ENCODE peak calls at places on chromosomes 16 and 17, in four cellular contexts. Q is astrocyte, T is vagina, D is dorsolateral prefrontal cortex. V is an unnamed sample.

GRCh38 chr16:11233727-11234376 is 22.2 kb downstream of the SOCS1 start:
- DNase-seq in Q (no peak), T (no peak), D (no peak), V (no peak)

GRCh38 chr16:46573008-46573833 is 48.0 kb downstream of the SHCBP1 start:
- DNase-seq in Q (peak; percentile 37), T (no peak), D (no peak), V (no peak)

GRCh38 chr17:45020354-45021138 is 30.9 kb downstream of the DCAKD start:
- DNase-seq in Q (no peak), T (no peak), D (peak; percentile 45), V (no peak)

GRCh38 chr17:13351046-13351445 is 250.7 kb downstream of the HS3ST3A1 start:
- DNase-seq in Q (peak; percentile 94), T (no peak), D (no peak), V (no peak)

GRCh38 chr17:65529040-65529633 is 32.3 kb downstream of the AXIN2 start:
- DNase-seq in Q (no peak), T (no peak), D (no peak), V (no peak)

GRCh38 chr17:60390881-60391418 is 983 bp downstream of the USP32 start:
- DNase-seq in Q (peak; percentile 47), T (no peak), D (peak; percentile 23), V (no peak)

GRCh38 chr16:57151369-57151768 is 34.5 kb downstream of the PSME3IP1 start:
- DNase-seq in Q (no peak), T (no peak), D (no peak), V (no peak)

GRCh38 chr17:67239597-67239996 is 5.4 kb downstream of the HELZ start:
- DNase-seq in Q (peak; percentile 72), T (no peak), D (no peak), V (no peak)

GRCh38 chr16:27776556-27776955 is 226.6 kb downstream of the KATNIP start:
- DNase-seq in Q (no peak), T (no peak), D (peak; percentile 49), V (no peak)

GRCh38 chr17:51456942-51457341 is 196.6 kb downstream of the UTP18 start:
- DNase-seq in Q (no peak), T (no peak), D (no peak), V (no peak)

GRCh38 chr17:81337449-81337848 is 42.3 kb upstream of the SLC38A10 start:
- DNase-seq in Q (no peak), T (no peak), D (no peak), V (no peak)

GRCh38 chr17:73203788-73204479 is 11.1 kb downstream of the COG1 start:
- DNase-seq in Q (no peak), T (no peak), D (no peak), V (no peak)

GRCh38 chr17:33039874-33040273 is 48.2 kb downstream of the SPACA3 start:
- DNase-seq in Q (peak; percentile 78), T (no peak), D (no peak), V (no peak)

GRCh38 chr16:48448799-48449481 is 63.7 kb upstream of the SIAH1 start:
- DNase-seq in Q (no peak), T (no peak), D (no peak), V (no peak)

GRCh38 chr16:87056083-87056482 is 261.1 kb downstream of the C16orf95 start:
- DNase-seq in Q (peak; percentile 31), T (no peak), D (no peak), V (no peak)

GRCh38 chr16:67897231-67897630 is 4.2 kb downstream of the PSKH1 start:
- DNase-seq in Q (peak; percentile 51), T (no peak), D (no peak), V (no peak)

GRCh38 chr16:76854234-76854633 is 336.8 kb upstream of the MON1B start:
- DNase-seq in Q (no peak), T (no peak), D (no peak), V (no peak)

GRCh38 chr17:45402916-45403315 is 29.8 kb downstream of the ARHGAP27 start:
- DNase-seq in Q (no peak), T (no peak), D (no peak), V (no peak)

GRCh38 chr16:54986404-54986803 is 55.7 kb downstream of the IRX5 start:
- DNase-seq in Q (no peak), T (no peak), D (no peak), V (no peak)

GRCh38 chr17:45936610-45937009 is 42.3 kb downstream of the MAPT start:
- DNase-seq in Q (no peak), T (no peak), D (no peak), V (no peak)

GRCh38 chr17:72173475-72174116 is 52.8 kb downstream of the SOX9 start:
- DNase-seq in Q (no peak), T (no peak), D (no peak), V (no peak)

GRCh38 chr16:71965223-71965622 is 35.0 kb downstream of the PKD1L3 start:
- DNase-seq in Q (no peak), T (no peak), D (no peak), V (no peak)

GRCh38 chr17:10614536-10615155 is 42.5 kb downstream of the MYH3 start:
- DNase-seq in Q (peak; percentile 2), T (no peak), D (peak; percentile 21), V (no peak)

GRCh38 chr17:64259922-64260321 is 3.1 kb downstream of the TEX2 start:
- DNase-seq in Q (peak; percentile 66), T (no peak), D (no peak), V (no peak)

GRCh38 chr16:58032710-58033293 is 7.2 kb downstream of the MMP15 start:
- DNase-seq in Q (no peak), T (no peak), D (peak; percentile 37), V (no peak)

GRCh38 chr17:63545302-63545928 is 4.9 kb upstream of the DCAF7 start:
- DNase-seq in Q (no peak), T (no peak), D (no peak), V (no peak)

GRCh38 chr17:62860962-62861873 is 53.1 kb upstream of the MARCHF10 start:
- DNase-seq in Q (peak; percentile 56), T (peak; percentile 70), D (no peak), V (no peak)

GRCh38 chr17:19386276-19386863 is 620 bp downstream of the MFAP4 start:
- DNase-seq in Q (peak; percentile 72), T (no peak), D (no peak), V (no peak)

GRCh38 chr17:80596760-80597608 is 52.3 kb downstream of the RPTOR start:
- DNase-seq in Q (peak; percentile 35), T (no peak), D (no peak), V (no peak)

GRCh38 chr17:46842835-46843234 is 8.5 kb upstream of the WNT9B start:
- DNase-seq in Q (no peak), T (no peak), D (no peak), V (no peak)

GRCh38 chr17:56034120-56034757 is 119.0 kb upstream of the ANKFN1 start:
- DNase-seq in Q (no peak), T (no peak), D (no peak), V (no peak)

GRCh38 chr17:58339775-58340622 is 11.4 kb upstream of the TSPOAP1 start:
- DNase-seq in Q (no peak), T (no peak), D (no peak), V (no peak)

GRCh38 chr16:85027349-85027967 is at the start of gene KIAA0513:
- DNase-seq in Q (peak; percentile 65), T (no peak), D (peak; percentile 94), V (peak; percentile 65)

GRCh38 chr16:72018470-72018869 is 9.9 kb downstream of the DHODH start:
- DNase-seq in Q (no peak), T (no peak), D (no peak), V (no peak)

GRCh38 chr17:55421179-55421934 is at the start of gene MMD:
- DNase-seq in Q (no peak), T (no peak), D (peak; percentile 15), V (no peak)

DNA sequence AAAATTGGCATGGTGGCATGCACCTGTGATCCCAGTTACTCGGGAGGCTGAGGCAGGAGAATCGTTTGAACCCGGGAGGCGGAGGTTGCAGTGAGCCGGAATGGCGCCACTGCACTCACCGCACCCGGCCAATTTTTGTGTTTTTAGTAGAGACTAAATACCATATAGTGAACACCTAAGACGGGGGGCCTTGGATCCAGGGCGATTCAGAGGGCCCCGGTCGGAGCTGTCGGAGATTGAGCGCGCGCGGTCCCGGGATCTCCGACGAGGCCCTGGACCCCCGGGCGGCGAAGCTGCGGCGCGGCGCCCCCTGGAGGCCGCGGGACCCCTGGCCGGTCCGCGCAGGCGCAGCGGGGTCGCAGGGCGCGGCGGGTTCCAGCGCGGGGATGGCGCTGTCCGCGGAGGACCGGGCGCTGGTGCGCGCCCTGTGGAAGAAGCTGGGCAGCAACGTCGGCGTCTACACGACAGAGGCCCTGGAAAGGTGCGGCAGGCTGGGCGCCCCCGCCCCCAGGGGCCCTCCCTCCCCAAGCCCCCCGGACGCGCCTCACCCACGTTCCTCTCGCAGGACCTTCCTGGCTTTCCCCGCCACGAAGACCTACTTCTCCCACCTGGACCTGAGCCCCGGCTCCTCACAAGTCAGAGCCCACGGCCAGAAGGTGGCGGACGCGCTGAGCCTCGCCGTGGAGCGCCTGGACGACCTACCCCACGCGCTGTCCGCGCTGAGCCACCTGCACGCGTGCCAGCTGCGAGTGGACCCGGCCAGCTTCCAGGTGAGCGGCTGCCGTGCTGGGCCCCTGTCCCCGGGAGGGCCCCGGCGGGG is at the start of gene HBQ1:
- DNase-seq in Q (no peak), T (no peak), D (no peak), V (no peak)
- TF ChIP-seq CTCF in Q (peak; percentile 28), T (no peak), D (no peak), V (no peak)

GRCh38 chr16:90008708-90009145 is 10.5 kb downstream of the DBNDD1 start:
- DNase-seq in Q (no peak), T (no peak), D (no peak), V (peak; percentile 31)
- H3K4me3 ChIP-seq in Q (no peak overlapping the region), T (no peak overlapping the region), D (no peak overlapping the region), V (no peak overlapping the region)

GRCh38 chr16:21263640-21264211 is 14.4 kb downstream of the CRYM start:
- DNase-seq in Q (no peak), T (no peak), D (no peak), V (no peak)
- TF ChIP-seq CTCF in Q (no peak), T (no peak), D (no peak), V (no peak)

GRCh38 chr17:79010304-79010646 is 711 bp upstream of the CANT1 start:
- DNase-seq in Q (no peak), T (no peak), D (no peak), V (no peak)
- H3K4me3 ChIP-seq in Q (peak overlapping the region; percentile 96), T (peak overlapping the region; percentile 73), D (peak overlapping the region; percentile 63), V (peak overlapping the region; percentile 97)

DNA sequence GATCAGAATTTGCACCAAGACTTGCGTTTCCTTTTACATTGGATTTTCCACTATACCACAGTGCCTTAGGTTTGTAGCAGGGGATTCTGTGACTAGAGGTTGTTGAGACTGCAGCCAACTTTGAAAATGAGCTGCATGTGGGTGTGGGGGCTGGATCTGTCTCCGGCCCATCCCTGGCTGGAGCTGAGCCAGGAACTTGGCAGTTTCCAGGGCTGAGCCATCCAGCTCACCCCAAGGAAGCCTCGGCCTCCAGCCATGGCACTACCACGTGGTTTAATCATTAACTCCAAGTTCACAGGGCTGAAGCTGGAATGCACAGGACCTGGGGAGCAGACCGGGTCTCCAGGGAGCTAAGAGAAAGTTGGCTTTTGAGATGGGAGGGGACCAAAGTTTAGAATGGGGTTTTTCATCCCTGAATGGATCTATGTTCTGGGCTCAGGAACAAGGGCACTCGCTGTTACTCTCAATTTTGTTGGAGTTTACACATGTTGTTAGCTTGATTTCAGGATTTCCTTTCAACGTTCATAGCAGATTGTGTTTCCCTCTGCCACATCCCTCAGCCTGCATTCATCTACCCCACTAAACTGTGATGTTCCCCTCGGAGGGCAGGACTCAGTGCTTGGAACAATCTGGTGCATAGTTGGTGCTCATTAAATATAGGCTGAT is 42.3 kb upstream of the HNF1B start:
- DNase-seq in Q (peak; percentile 59), T (no peak), D (no peak), V (no peak)
- TF ChIP-seq CTCF in Q (no peak), T (no peak), D (no peak), V (no peak)